ENCODE peak calls at places on chromosome 4, in four cellular contexts. One of them, this sample, is unnamed.

GRCh38 chr4:146585761-146586333 is 52.8 kb upstream of the POU4F2 start:
- DNase-seq in lower lobe of right lung: no peak
- DNase-seq in left lung: no peak
- DNase-seq in H1: no peak
- DNase-seq in this sample: no peak

GRCh38 chr4:86891785-86892638 is at the start of gene C4orf36:
- DNase-seq in lower lobe of right lung: peak; percentile 88
- DNase-seq in left lung: peak; percentile 79
- DNase-seq in H1: peak; percentile 47
- DNase-seq in this sample: peak; percentile 88

GRCh38 chr4:47718691-47719090 is 119.2 kb downstream of the CORIN start:
- DNase-seq in lower lobe of right lung: no peak
- DNase-seq in left lung: no peak
- DNase-seq in H1: no peak
- DNase-seq in this sample: no peak

GRCh38 chr4:78481180-78481579 is 70.4 kb upstream of the ANXA3 start:
- DNase-seq in lower lobe of right lung: no peak
- DNase-seq in left lung: no peak
- DNase-seq in H1: no peak
- DNase-seq in this sample: no peak

GRCh38 chr4:97530676-97531075 is 612.6 kb downstream of the STPG2 start:
- DNase-seq in lower lobe of right lung: no peak
- DNase-seq in left lung: no peak
- DNase-seq in H1: no peak
- DNase-seq in this sample: no peak

GRCh38 chr4:79855081-79855480 is 217.9 kb downstream of the ANTXR2 start:
- DNase-seq in lower lobe of right lung: no peak
- DNase-seq in left lung: no peak
- DNase-seq in H1: no peak
- DNase-seq in this sample: no peak

GRCh38 chr4:120155287-120155686 is 88.6 kb upstream of the MAD2L1 start:
- DNase-seq in lower lobe of right lung: no peak
- DNase-seq in left lung: no peak
- DNase-seq in H1: no peak
- DNase-seq in this sample: no peak

GRCh38 chr4:6641164-6641970 is 882 bp downstream of the MRFAP1 start:
- DNase-seq in lower lobe of right lung: peak; percentile 68
- DNase-seq in left lung: peak; percentile 59
- DNase-seq in H1: no peak
- DNase-seq in this sample: peak; percentile 73

GRCh38 chr4:13246107-13246506 is 238.0 kb downstream of the RAB28 start:
- DNase-seq in lower lobe of right lung: no peak
- DNase-seq in left lung: no peak
- DNase-seq in H1: no peak
- DNase-seq in this sample: no peak

GRCh38 chr4:7742807-7743158 is 196.9 kb downstream of the AFAP1 start:
- DNase-seq in lower lobe of right lung: peak; percentile 35
- DNase-seq in left lung: no peak
- DNase-seq in H1: no peak
- DNase-seq in this sample: no peak

GRCh38 chr4:48212165-48212564 is 57.5 kb downstream of the TEC start:
- DNase-seq in lower lobe of right lung: no peak
- DNase-seq in left lung: no peak
- DNase-seq in H1: no peak
- DNase-seq in this sample: no peak

GRCh38 chr4:111943796-111944203 is 201.5 kb upstream of the FAM241A start:
- DNase-seq in lower lobe of right lung: peak; percentile 46
- DNase-seq in left lung: peak; percentile 33
- DNase-seq in H1: peak; percentile 31
- DNase-seq in this sample: no peak

GRCh38 chr4:24328711-24329110 is 255.6 kb downstream of the DHX15 start:
- DNase-seq in lower lobe of right lung: no peak
- DNase-seq in left lung: no peak
- DNase-seq in H1: no peak
- DNase-seq in this sample: no peak

GRCh38 chr4:167622481-167623240 is 388.4 kb upstream of the SPOCK3 start:
- DNase-seq in lower lobe of right lung: no peak
- DNase-seq in left lung: peak; percentile 32
- DNase-seq in H1: no peak
- DNase-seq in this sample: no peak

GRCh38 chr4:8735236-8736082 is 136.2 kb downstream of the HMX1 start:
- DNase-seq in lower lobe of right lung: no peak
- DNase-seq in left lung: no peak
- DNase-seq in H1: no peak
- DNase-seq in this sample: no peak

GRCh38 chr4:105765690-105766407 is 57.3 kb downstream of the GSTCD start:
- DNase-seq in lower lobe of right lung: no peak
- DNase-seq in left lung: no peak
- DNase-seq in H1: peak; percentile 3
- DNase-seq in this sample: no peak

GRCh38 chr4:32268949-32269348 is 1548.8 kb downstream of the PCDH7 start:
- DNase-seq in lower lobe of right lung: no peak
- DNase-seq in left lung: no peak
- DNase-seq in H1: no peak
- DNase-seq in this sample: no peak

DNA sequence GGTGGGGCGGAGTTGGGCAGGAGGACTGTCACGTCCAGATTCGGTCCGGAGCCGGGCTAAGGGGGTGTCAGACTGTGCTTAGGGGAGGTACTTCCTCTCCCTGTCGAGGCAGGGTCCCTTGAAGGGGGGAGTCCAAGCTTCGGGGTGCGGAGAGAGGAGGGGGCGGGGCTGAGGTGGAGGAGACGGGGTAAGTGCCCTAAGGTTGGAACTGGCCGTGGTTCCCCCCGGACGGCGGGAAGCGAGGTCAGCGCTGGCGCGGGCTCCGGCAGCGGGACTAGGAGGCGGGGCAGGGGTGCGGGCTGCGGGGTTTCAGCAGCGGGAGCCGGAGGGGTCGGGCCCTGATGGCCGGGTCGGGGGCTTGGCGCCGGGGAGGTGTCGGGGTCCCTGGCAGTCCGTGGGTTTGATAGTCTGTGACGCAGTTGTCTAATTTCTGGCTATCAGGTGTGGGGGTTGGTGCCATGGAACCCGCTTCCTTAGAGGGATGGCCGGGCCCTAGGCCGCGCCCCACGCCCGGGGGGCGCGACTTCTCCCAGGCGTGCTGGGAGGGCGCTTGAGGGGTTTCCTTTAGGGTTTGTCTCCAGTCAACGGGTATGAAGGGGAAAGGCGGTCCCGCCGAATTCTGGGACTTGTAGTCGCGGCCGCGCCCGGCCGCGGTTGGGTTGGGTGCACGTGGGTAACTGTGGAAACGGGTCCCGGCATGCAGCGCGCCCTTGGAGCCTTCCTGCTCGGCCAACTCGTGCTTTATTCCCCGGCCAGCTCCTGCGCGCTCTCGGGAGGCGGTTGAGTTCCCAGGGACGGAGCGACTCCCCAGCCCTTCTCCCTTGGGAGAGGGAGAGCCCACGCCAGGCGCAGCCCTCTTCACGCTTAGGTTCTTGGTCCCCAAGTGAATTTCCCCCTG is 1.5 kb downstream of the DCUN1D4 start:
- DNase-seq in lower lobe of right lung: peak; percentile 96
- DNase-seq in left lung: peak; percentile 95
- DNase-seq in H1: peak; percentile 76
- DNase-seq in this sample: peak; percentile 98
- H3K4me1 ChIP-seq in lower lobe of right lung: peaks cover 8% of the 10 kb centered on the region
- H3K4me1 ChIP-seq in left lung: peaks cover 3% of the 10 kb centered on the region
- H3K4me1 ChIP-seq in H1: no peaks in the 10 kb centered on the region
- H3K4me1 ChIP-seq in this sample: no peaks in the 10 kb centered on the region

GRCh38 chr4:76600447-76600846 is 165.4 kb downstream of the SHROOM3 start:
- DNase-seq in lower lobe of right lung: no peak
- DNase-seq in left lung: no peak
- DNase-seq in H1: no peak
- DNase-seq in this sample: no peak
- H3K4me1 ChIP-seq in lower lobe of right lung: peaks cover 39% of the 10 kb centered on the region
- H3K4me1 ChIP-seq in left lung: peaks cover 4% of the 10 kb centered on the region
- H3K4me1 ChIP-seq in H1: no peaks in the 10 kb centered on the region
- H3K4me1 ChIP-seq in this sample: peaks cover 25% of the 10 kb centered on the region

DNA sequence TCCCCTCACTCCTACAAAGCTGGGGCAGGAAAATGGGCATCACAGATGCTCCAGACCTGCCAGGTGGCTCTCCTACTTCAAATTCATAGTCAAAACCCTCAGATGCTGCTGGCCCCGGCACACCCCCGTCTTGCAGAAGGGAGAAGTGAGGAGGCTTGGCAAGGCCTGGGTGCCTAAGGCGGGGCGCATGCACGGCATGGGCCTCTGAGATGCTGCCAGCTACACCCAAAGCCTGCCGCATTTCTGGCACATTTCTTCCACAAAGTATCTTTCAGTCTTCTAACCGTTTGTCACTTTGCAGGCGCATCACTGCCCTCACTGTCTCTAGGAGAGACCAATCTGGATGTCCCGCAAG is 19.6 kb downstream of the WDR1 start:
- DNase-seq in lower lobe of right lung: no peak
- DNase-seq in left lung: no peak
- DNase-seq in H1: no peak
- DNase-seq in this sample: no peak
- H3K4me1 ChIP-seq in lower lobe of right lung: peaks cover 75% of the 10 kb centered on the region
- H3K4me1 ChIP-seq in left lung: peaks cover 43% of the 10 kb centered on the region
- H3K4me1 ChIP-seq in H1: peaks cover 4% of the 10 kb centered on the region
- H3K4me1 ChIP-seq in this sample: peaks cover 5% of the 10 kb centered on the region

GRCh38 chr4:76981649-76982048 is 32.1 kb downstream of the SEPTIN11 start:
- DNase-seq in lower lobe of right lung: no peak
- DNase-seq in left lung: no peak
- DNase-seq in H1: no peak
- DNase-seq in this sample: no peak
- H3K4me1 ChIP-seq in lower lobe of right lung: peaks cover 77% of the 10 kb centered on the region
- H3K4me1 ChIP-seq in left lung: peaks cover 26% of the 10 kb centered on the region
- H3K4me1 ChIP-seq in H1: peaks cover 3% of the 10 kb centered on the region
- H3K4me1 ChIP-seq in this sample: peaks cover 8% of the 10 kb centered on the region